ENCODE peak calls at places on chromosomes 16 and 17, in ten cellular contexts. X, M, P, F, U, D, H, G, A and T are unnamed samples.

GRCh38 chr17:82267575-82268379 is 5.7 kb downstream of the CSNK1D start:
- DNase-seq in G (no peak), X (peak; percentile 92), P (peak; percentile 89), M (peak; percentile 81), F (peak; percentile 97), U (peak; percentile 86), A (peak; percentile 94), D (no peak), H (peak; percentile 97), T (peak; percentile 98)

GRCh38 chr17:74873874-74874614 is 1.2 kb upstream of the FDXR start:
- DNase-seq in M (no peak), X (no peak), H (no peak), F (peak; percentile 78), A (no peak), U (no peak), G (no peak), P (no peak), D (peak; percentile 71), T (no peak)

GRCh38 chr16:81483064-81483969 is 38.7 kb downstream of the CMIP start:
- DNase-seq in P (no peak), F (no peak), A (no peak), D (no peak), M (no peak), X (no peak), G (no peak), H (no peak), U (no peak), T (peak; percentile 14)

GRCh38 chr17:68585643-68586042 is 15.5 kb downstream of the FAM20A start:
- DNase-seq in X (no peak), G (no peak), A (no peak), D (no peak), U (no peak), P (no peak), M (no peak), H (no peak), F (no peak), T (no peak)

GRCh38 chr17:70913086-70913485 is 743.8 kb downstream of the KCNJ2 start:
- DNase-seq in F (no peak), D (no peak), P (no peak), M (no peak), X (no peak), H (no peak), U (peak; percentile 7), A (no peak), G (no peak), T (peak; percentile 77)

GRCh38 chr16:10831899-10832886 is 13.6 kb upstream of the TVP23A start:
- DNase-seq in A (no peak), X (no peak), H (no peak), F (no peak), D (no peak), P (peak; percentile 40), U (no peak), M (no peak), G (no peak), T (no peak)

GRCh38 chr17:49204521-49204920 is 5.9 kb downstream of the GNGT2 start:
- DNase-seq in H (no peak), G (no peak), U (no peak), X (no peak), A (no peak), M (no peak), F (no peak), D (no peak), P (no peak), T (no peak)

GRCh38 chr17:50834126-50834785 is 1.1 kb upstream of the WFIKKN2 start:
- DNase-seq in P (no peak), D (no peak), G (no peak), M (no peak), A (no peak), H (no peak), U (no peak), X (no peak), F (no peak), T (no peak)

GRCh38 chr17:42310281-42311156 is 22.2 kb downstream of the STAT5A start:
- DNase-seq in D (no peak), A (no peak), M (no peak), F (no peak), G (no peak), U (no peak), H (no peak), P (no peak), X (no peak), T (no peak)

GRCh38 chr17:81966343-81967243 is 5.6 kb upstream of the NOTUM start:
- DNase-seq in M (peak; percentile 26), H (no peak), A (peak; percentile 69), D (no peak), F (no peak), G (no peak), X (no peak), U (no peak), P (no peak), T (peak; percentile 44)

GRCh38 chr16:77785365-77785764 is 3.0 kb upstream of the VAT1L start:
- DNase-seq in A (no peak), X (no peak), H (no peak), M (no peak), G (no peak), D (no peak), F (no peak), U (no peak), P (no peak), T (no peak)

GRCh38 chr17:50697663-50698272 is 9.9 kb downstream of the ANKRD40 start:
- DNase-seq in A (no peak), H (no peak), X (no peak), P (no peak), U (no peak), D (no peak), M (no peak), F (peak; percentile 61), G (no peak), T (no peak)

GRCh38 chr16:20952144-20952797 is 51.7 kb downstream of the LYRM1 start:
- DNase-seq in A (no peak), H (no peak), G (no peak), M (no peak), U (no peak), F (no peak), X (no peak), D (peak; percentile 26), P (no peak), T (no peak)

GRCh38 chr17:78125976-78126894 is 2.3 kb downstream of the TMC6 start:
- DNase-seq in U (no peak), X (no peak), P (no peak), A (no peak), G (no peak), H (no peak), D (no peak), F (no peak), M (no peak), T (no peak)

GRCh38 chr17:35743911-35744328 is 9.1 kb downstream of the GAS2L2 start:
- DNase-seq in P (no peak), X (no peak), D (no peak), M (no peak), F (peak; percentile 49), H (no peak), U (no peak), G (peak; percentile 34), A (no peak), T (peak; percentile 58)

GRCh38 chr17:72555052-72555451 is 434.2 kb downstream of the SOX9 start:
- DNase-seq in H (no peak), U (no peak), G (no peak), M (no peak), A (peak; percentile 32), D (no peak), P (no peak), F (no peak), X (no peak), T (no peak)

GRCh38 chr17:784143-784542 is 2.0 kb downstream of the MRM3 start:
- DNase-seq in D (no peak), X (no peak), U (no peak), P (no peak), F (no peak), M (no peak), A (no peak), G (no peak), H (peak; percentile 21), T (no peak)
- H3K4me3 ChIP-seq in D (no peak overlapping the region), X (no peak overlapping the region), U (no peak overlapping the region), P (no peak overlapping the region), F (no peak overlapping the region), M (no peak overlapping the region), A (no peak overlapping the region), G (no peak overlapping the region), H (peak overlapping the region; percentile 77), T (no peak overlapping the region)

DNA sequence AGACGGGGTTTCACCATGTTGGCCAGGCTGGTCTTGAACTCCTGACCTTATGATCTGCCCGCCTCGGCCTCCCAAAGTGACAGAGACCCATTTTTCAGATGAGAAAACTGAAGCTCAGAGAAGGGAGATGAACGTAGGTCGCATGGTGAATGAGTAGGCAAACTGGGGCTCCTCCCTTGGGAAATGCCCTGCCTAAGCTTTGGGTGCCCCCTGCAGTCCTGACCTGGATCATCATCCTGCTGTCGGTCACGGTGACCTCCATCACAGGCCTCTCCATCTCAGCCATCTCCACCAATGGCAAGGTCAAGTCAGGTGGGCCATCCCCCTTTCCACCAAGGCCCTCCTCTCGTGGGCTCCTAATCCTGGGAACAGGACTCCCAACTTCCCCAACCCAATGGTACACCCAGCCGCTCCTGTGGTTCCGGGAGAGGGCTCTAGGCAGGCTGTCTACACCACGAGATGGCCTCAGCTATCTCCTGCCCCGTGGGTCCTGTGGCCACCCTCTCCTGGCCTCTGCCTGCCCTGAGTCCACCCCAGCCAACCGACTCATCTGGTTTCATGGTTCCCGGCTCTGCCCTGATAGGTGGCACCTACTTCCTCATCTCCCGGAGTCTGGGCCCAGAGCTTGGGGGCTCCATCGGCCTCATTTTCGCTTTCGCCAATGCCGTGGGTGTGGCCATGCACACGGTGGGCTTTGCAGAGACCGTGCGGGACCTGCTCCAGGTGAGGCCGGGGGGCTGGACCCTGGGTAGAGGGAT is 4.7 kb downstream of the SLC12A3 start:
- DNase-seq in X (no peak), M (no peak), F (peak; percentile 80), H (no peak), U (no peak), D (peak; percentile 34), P (no peak), G (peak; percentile 31), A (peak; percentile 59), T (peak; percentile 39)
- TF ChIP-seq CTCF in X (peak; percentile 27), M (peak; percentile 8), F (peak; percentile 35), H (no peak), U (peak; percentile 31), D (peak; percentile 52), P (no peak), G (peak; percentile 27), A (peak; percentile 30), T (peak; percentile 8)

GRCh38 chr16:1680361-1680760 is 2.3 kb downstream of the JPT2 start:
- DNase-seq in H (no peak), X (no peak), F (no peak), D (no peak), A (no peak), P (no peak), G (no peak), U (no peak), M (no peak), T (no peak)
- H3K4me3 ChIP-seq in H (no peak overlapping the region), X (no peak overlapping the region), F (peak overlapping the region; percentile 85), D (no peak overlapping the region), A (no peak overlapping the region), P (no peak overlapping the region), G (no peak overlapping the region), U (no peak overlapping the region), M (no peak overlapping the region), T (no peak overlapping the region)

DNA sequence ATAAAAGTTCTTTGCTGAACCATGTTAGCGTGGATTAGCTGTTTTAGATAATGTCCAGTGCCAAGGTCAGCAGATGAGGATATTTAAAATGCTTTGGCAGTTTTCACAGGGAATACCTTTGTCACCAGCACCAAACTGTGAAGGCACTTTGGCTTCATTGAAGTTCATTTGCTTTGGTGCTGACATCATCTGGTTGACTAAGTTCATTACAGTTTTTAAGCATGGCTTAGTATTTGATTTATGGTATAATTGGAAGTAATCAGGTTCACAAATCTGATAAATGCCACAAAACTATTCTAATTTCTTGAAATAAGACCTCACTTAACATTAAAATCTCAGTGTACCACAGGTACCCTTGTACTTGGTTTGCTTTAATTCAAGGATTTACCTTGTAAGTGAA is 4.3 kb downstream of the GID4 start:
- DNase-seq in H (no peak), U (no peak), X (no peak), A (no peak), D (peak; percentile 12), G (peak; percentile 53), P (no peak), M (no peak), F (peak; percentile 30), T (peak; percentile 32)
- TF ChIP-seq CTCF in H (no peak), U (peak; percentile 17), X (peak; percentile 33), A (no peak), D (peak; percentile 5), G (peak; percentile 41), P (no peak), M (peak; percentile 33), F (peak; percentile 31), T (no peak)